ENCODE peak calls at places on chromosome 18, in ten cellular contexts. Z, L, B, Y, R, W, X, T, D and I are unnamed samples.

GRCh38 chr18:59006461-59007067 is 133.1 kb upstream of the SEC11C start:
- DNase-seq in X (no peak), R (no peak), B (no peak), D (no peak), T (no peak), Z (no peak), Y (no peak), L (no peak), W (no peak), I (no peak)

GRCh38 chr18:8835556-8835955 is 130.2 kb downstream of the MTCL1 start:
- DNase-seq in Y (no peak), R (no peak), D (no peak), W (no peak), Z (no peak), X (no peak), B (no peak), L (no peak), T (no peak), I (no peak)

GRCh38 chr18:4068552-4069158 is 386.5 kb downstream of the DLGAP1 start:
- DNase-seq in Y (peak; percentile 65), X (peak; percentile 31), Z (peak; percentile 69), R (peak; percentile 34), W (no peak), T (peak; percentile 20), D (no peak), L (peak; percentile 78), B (peak; percentile 58), I (peak; percentile 17)

GRCh38 chr18:79524181-79525078 is 128.7 kb downstream of the NFATC1 start:
- DNase-seq in B (no peak), X (no peak), D (peak; percentile 43), T (no peak), W (peak; percentile 27), R (no peak), Y (no peak), Z (no peak), L (no peak), I (no peak)

GRCh38 chr18:78830826-78831225 is 148.8 kb upstream of the SALL3 start:
- DNase-seq in B (no peak), X (no peak), W (no peak), Z (no peak), T (no peak), Y (no peak), L (no peak), R (no peak), D (no peak), I (no peak)

GRCh38 chr18:55510809-55511208 is 77.2 kb downstream of the TCF4 start:
- DNase-seq in T (peak; percentile 36), D (no peak), Z (peak; percentile 13), R (no peak), B (peak; percentile 100), L (no peak), Y (no peak), X (peak; percentile 22), W (no peak), I (no peak)

GRCh38 chr18:44543387-44543786 is 137.3 kb upstream of the SETBP1 start:
- DNase-seq in T (no peak), Y (no peak), L (no peak), W (no peak), R (no peak), Z (no peak), D (no peak), X (no peak), B (no peak), I (no peak)

GRCh38 chr18:35777042-35777441 is 195.4 kb upstream of the RMP24 start:
- DNase-seq in D (no peak), Z (no peak), Y (no peak), T (no peak), B (no peak), X (no peak), L (no peak), R (no peak), W (no peak), I (no peak)

GRCh38 chr18:13889661-13890060 is 25.7 kb downstream of the MC2R start:
- DNase-seq in L (no peak), W (no peak), D (no peak), B (no peak), Y (no peak), R (no peak), Z (no peak), T (no peak), X (no peak), I (no peak)

GRCh38 chr18:56289381-56289780 is 349.0 kb downstream of the TXNL1 start:
- DNase-seq in D (no peak), L (no peak), B (no peak), Y (no peak), X (no peak), R (no peak), W (no peak), T (no peak), Z (no peak), I (no peak)

GRCh38 chr18:46226461-46226860 is 122.3 kb downstream of the HAUS1 start:
- DNase-seq in L (no peak), B (no peak), R (no peak), W (no peak), X (no peak), Z (no peak), D (no peak), Y (no peak), T (no peak), I (no peak)

GRCh38 chr18:48657446-48658120 is 118.8 kb downstream of the CTIF start:
- DNase-seq in D (no peak), X (no peak), B (no peak), T (no peak), R (no peak), Y (peak; percentile 20), W (no peak), Z (no peak), L (no peak), I (no peak)

GRCh38 chr18:32735781-32736180 is 37.0 kb downstream of the KLHL14 start:
- DNase-seq in Z (peak; percentile 82), B (no peak), T (no peak), Y (no peak), L (no peak), R (no peak), X (peak; percentile 63), W (no peak), D (no peak), I (no peak)

GRCh38 chr18:79846936-79847557 is 49.3 kb downstream of the KCNG2 start:
- DNase-seq in Z (no peak), B (no peak), T (no peak), Y (no peak), L (no peak), D (no peak), X (no peak), R (no peak), W (no peak), I (no peak)

GRCh38 chr18:25516747-25517498 is 165.0 kb upstream of the ZNF521 start:
- DNase-seq in X (no peak), B (peak; percentile 39), Z (no peak), W (no peak), L (no peak), T (no peak), R (no peak), D (no peak), Y (peak; percentile 58), I (no peak)